ENCODE peak calls at places on chromosome 5, in nine cellular contexts. L, M, R, A, J, C, Y, H and W are unnamed samples.

GRCh38 chr5:568809-569208 is 43.3 kb upstream of the CEP72 start:
- DNase-seq in R (no peak), M (no peak), A (no peak), J (no peak), C (no peak), Y (no peak), H (no peak), L (no peak), W (no peak)

GRCh38 chr5:148827723-148828122 is 1.3 kb downstream of the ADRB2 start:
- DNase-seq in Y (no peak), C (no peak), H (peak), A (no peak), R (no peak), J (no peak), L (no peak), M (no peak), W (no peak)

GRCh38 chr5:56983593-56984361 is 31.9 kb upstream of the MIER3 start:
- DNase-seq in C (no peak), R (peak), M (no peak), H (no peak), L (no peak), Y (no peak), J (no peak), A (peak), W (no peak)

GRCh38 chr5:176890455-176891330 is 8.5 kb downstream of the HK3 start:
- DNase-seq in Y (no peak), J (no peak), A (no peak), H (no peak), R (no peak), M (no peak), C (no peak), L (no peak), W (no peak)

GRCh38 chr5:91641730-91642350 is 258.7 kb upstream of the ARRDC3 start:
- DNase-seq in C (no peak), A (peak), R (peak), Y (peak), M (no peak), J (no peak), L (no peak), H (peak), W (peak)

GRCh38 chr5:50547303-50547702 is 106.2 kb upstream of the EMB start:
- DNase-seq in Y (no peak), L (peak), A (no peak), J (no peak), H (no peak), M (no peak), R (no peak), C (no peak), W (no peak)

GRCh38 chr5:51275428-51275827 is 107.8 kb upstream of the ISL1 start:
- DNase-seq in J (no peak), A (no peak), H (no peak), L (no peak), Y (no peak), R (no peak), M (no peak), C (no peak), W (no peak)

GRCh38 chr5:33379757-33380156 is 61.0 kb upstream of the TARS1 start:
- DNase-seq in L (no peak), H (peak), A (peak), C (no peak), R (peak), Y (peak), M (no peak), J (no peak), W (peak)

GRCh38 chr5:136033848-136034247 is 5.1 kb downstream of the TGFBI start:
- DNase-seq in M (no peak), H (peak), C (no peak), J (no peak), A (peak), Y (peak), L (no peak), R (peak), W (peak)

GRCh38 chr5:1537166-1538154 is 13.7 kb upstream of the LPCAT1 start:
- DNase-seq in H (no peak), L (no peak), M (no peak), J (peak), Y (no peak), R (no peak), A (peak), C (no peak), W (no peak)

GRCh38 chr5:166750376-166750775 is 1541.1 kb upstream of the WWC1 start:
- DNase-seq in R (peak), L (no peak), Y (peak), H (no peak), M (no peak), J (no peak), C (no peak), A (no peak), W (peak)

GRCh38 chr5:90386099-90386710 is 23.4 kb downstream of the CETN3 start:
- DNase-seq in M (no peak), J (no peak), Y (peak), H (peak), L (no peak), R (peak), C (no peak), A (peak), W (peak)

GRCh38 chr5:161400583-161400982 is 145.9 kb downstream of the GABRB2 start:
- DNase-seq in H (no peak), J (no peak), L (no peak), Y (no peak), C (no peak), A (no peak), M (no peak), R (no peak), W (no peak)

GRCh38 chr5:9165567-9165966 is 380.3 kb downstream of the SEMA5A start:
- DNase-seq in C (no peak), A (no peak), Y (no peak), J (no peak), R (no peak), H (no peak), L (no peak), M (no peak), W (no peak)

GRCh38 chr5:7015586-7016256 is 302.5 kb downstream of the TENT4A start:
- DNase-seq in J (no peak), L (no peak), M (peak), R (no peak), H (no peak), Y (no peak), C (no peak), A (no peak), W (no peak)

GRCh38 chr5:9644630-9645029 is 14.5 kb upstream of the TAS2R1 start:
- DNase-seq in A (no peak), Y (no peak), H (peak), R (peak), C (no peak), M (no peak), L (no peak), J (no peak), W (no peak)

GRCh38 chr5:77086611-77087483 is at the start of gene ZBED3:
- DNase-seq in C (peak), H (peak), J (peak), A (peak), Y (peak), L (peak), M (peak), R (peak), W (peak)

GRCh38 chr5:159936686-159937329 is 20.5 kb downstream of the ADRA1B start:
- DNase-seq in M (peak), J (no peak), L (no peak), C (no peak), H (peak), R (no peak), Y (peak), A (no peak), W (peak)

GRCh38 chr5:163347671-163348070 is 89.7 kb upstream of the CCNG1 start:
- DNase-seq in R (peak), H (peak), J (no peak), C (peak), A (peak), Y (peak), M (peak), L (peak), W (peak)

GRCh38 chr5:146515473-146516150 is 378 bp downstream of the GPR151 start:
- DNase-seq in R (no peak), M (no peak), J (no peak), H (peak), L (no peak), Y (no peak), A (no peak), C (no peak), W (no peak)

GRCh38 chr5:10596310-10596703 is 32.4 kb downstream of the ANKRD33B start:
- DNase-seq in A (no peak), Y (no peak), J (no peak), M (no peak), R (no peak), H (no peak), L (no peak), C (no peak), W (no peak)

GRCh38 chr5:4205408-4205807 is 609.8 kb downstream of the IRX1 start:
- DNase-seq in J (no peak), Y (peak), H (no peak), M (no peak), R (peak), A (no peak), C (no peak), L (no peak), W (no peak)

GRCh38 chr5:78779771-78780616 is 131.4 kb upstream of the LHFPL2 start:
- DNase-seq in H (peak), J (peak), M (no peak), Y (peak), L (no peak), C (no peak), R (peak), A (peak), W (peak)

GRCh38 chr5:140598836-140599235 is 34.1 kb downstream of the CD14 start:
- DNase-seq in C (no peak), Y (no peak), R (no peak), J (no peak), H (no peak), A (no peak), L (no peak), M (no peak), W (no peak)

GRCh38 chr5:151696470-151697061 is 9.9 kb upstream of the SPARC start:
- DNase-seq in A (peak), Y (peak), C (peak), M (peak), H (peak), R (peak), L (no peak), J (no peak), W (peak)

GRCh38 chr5:172071244-172071875 is 64.9 kb upstream of the FBXW11 start:
- DNase-seq in Y (no peak), M (no peak), L (no peak), J (no peak), C (no peak), H (no peak), R (no peak), A (no peak), W (no peak)

GRCh38 chr5:131413605-131414559 is 150.0 kb downstream of the CDC42SE2 start:
- DNase-seq in H (peak), A (no peak), L (peak), C (no peak), J (no peak), R (no peak), M (no peak), Y (no peak), W (peak)

GRCh38 chr5:132812949-132813598 is at the start of gene SOWAHA:
- DNase-seq in Y (no peak), H (peak), R (no peak), J (no peak), M (no peak), A (no peak), L (no peak), C (peak), W (no peak)
- H3K4me3 ChIP-seq in Y (peak), H (no peak), R (peak), J (peak), M (peak), A (peak), L (peak), C (peak), W (peak)

GRCh38 chr5:170632985-170633234 is 129.1 kb downstream of the KCNIP1 start:
- DNase-seq in R (no peak), A (no peak), Y (no peak), L (no peak), J (no peak), H (peak), M (no peak), C (peak), W (no peak)

GRCh38 chr5:170630226-170630625 is 126.4 kb downstream of the KCNIP1 start:
- DNase-seq in Y (no peak), H (no peak), M (no peak), J (no peak), L (no peak), A (no peak), R (no peak), C (no peak), W (no peak)

GRCh38 chr5:170630711-170631141 is 126.9 kb downstream of the KCNIP1 start:
- DNase-seq in L (no peak), C (no peak), M (peak), J (no peak), A (no peak), R (no peak), H (no peak), Y (no peak), W (no peak)

GRCh38 chr5:170632266-170632984 is 128.6 kb downstream of the KCNIP1 start:
- DNase-seq in A (no peak), J (no peak), C (no peak), H (peak), Y (no peak), M (peak), L (no peak), R (no peak), W (no peak)

DNA sequence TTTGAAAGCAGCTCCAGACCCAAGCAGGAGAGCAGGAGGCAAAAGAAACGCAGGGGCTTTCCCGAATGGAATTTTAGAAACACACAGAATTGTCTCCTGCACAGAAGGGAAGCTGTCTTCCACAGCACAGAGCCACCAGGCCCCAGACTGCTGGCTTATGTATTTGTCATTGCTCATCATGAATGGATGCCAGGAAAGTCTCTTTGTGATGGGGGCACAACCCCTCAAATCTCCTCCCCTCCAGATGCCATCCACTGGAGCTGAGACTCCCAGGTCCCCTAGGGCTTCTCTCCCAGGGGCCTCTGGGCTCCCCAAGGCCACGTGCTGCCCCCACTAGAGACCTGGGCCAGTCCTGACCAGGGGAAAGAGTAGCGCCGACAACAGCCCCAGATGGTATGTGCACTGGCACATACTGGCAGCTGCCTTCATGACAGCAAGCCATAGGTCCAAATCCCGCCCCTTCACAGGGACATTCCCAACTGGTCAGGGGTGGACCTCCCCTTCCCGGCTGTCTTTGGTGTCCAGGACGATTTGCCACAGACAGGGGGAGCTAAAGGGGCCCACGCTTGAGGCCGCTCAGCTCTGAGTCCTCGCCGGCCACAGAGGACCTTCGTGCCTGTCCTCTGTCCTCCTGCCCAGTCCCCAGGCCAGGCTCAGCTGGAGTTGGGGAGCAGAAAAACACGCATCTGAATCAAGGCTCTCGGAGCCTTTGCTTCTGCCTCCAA is 127.8 kb downstream of the KCNIP1 start:
- DNase-seq in R (peak), A (no peak), H (peak), Y (peak), C (no peak), J (no peak), M (peak), L (no peak), W (no peak)
- TF ChIP-seq CTCF in R (peak), A (peak), H (peak), Y (no peak), C (no peak), J (no peak), M (no peak), L (no peak), W (peak)

DNA sequence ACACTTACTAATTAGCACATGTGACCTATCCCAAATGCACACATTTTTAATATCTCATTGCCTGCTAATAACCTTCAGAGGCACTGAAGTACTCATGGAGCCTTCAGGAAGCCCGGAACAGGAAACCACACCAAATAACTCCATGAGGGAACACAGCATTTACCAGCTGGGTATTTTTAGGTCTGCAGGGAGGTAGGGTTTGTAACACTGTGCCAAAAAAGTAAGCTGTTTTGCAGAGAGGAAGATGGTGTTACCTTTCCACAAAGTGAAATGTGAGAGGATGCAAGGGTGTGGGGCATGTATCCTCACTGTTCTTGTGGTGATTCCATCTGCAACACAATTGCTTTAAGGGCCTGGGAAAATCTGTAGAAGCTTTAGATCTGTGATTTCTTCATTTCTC is 64.4 kb downstream of the NUDT12 start:
- DNase-seq in R (no peak), M (no peak), H (no peak), L (no peak), A (no peak), C (no peak), J (no peak), Y (no peak), W (peak)
- H3K4me3 ChIP-seq in R (no peak), M (no peak), H (no peak), L (no peak), A (no peak), C (no peak), J (no peak), Y (no peak), W (no peak)

DNA sequence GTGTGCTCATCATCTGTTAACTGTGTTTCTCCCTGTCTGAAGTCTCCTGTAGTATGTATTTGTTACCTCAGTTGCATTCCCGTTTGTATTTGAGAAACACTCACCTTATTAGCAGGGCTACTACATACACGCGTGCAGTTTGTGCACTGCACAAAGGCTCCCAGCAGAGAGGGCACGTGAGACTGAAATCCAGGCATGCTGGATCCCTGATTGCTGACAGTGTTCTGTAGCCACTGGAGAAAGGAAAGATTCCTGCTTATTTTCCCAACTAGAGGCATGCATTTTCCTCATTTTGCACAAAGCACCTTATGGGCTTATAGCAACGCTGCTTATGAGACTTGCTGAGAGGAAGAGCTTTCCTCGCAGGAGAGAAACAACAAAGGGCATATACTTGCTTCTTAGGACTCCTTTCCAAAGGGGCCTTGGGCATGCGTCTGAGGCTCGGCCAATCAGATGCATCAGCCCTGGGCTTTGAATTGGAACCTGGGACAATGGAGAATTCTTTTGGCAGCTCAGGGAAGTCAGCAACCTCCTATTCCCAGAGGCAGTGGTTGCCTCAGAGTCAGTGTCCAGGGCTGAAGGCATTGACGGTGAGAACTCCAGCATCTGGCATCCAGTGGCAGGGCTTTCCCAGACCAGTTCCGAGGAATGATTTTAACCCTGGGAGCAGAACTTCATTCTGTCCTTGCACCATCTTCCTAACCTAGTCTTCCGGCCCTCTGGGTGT is 9.9 kb upstream of the MEGF10 start:
- DNase-seq in M (no peak), L (no peak), R (no peak), C (no peak), H (peak), J (no peak), Y (no peak), A (no peak), W (peak)
- TF ChIP-seq CTCF in M (no peak), L (no peak), R (peak), C (no peak), H (no peak), J (no peak), Y (no peak), A (no peak), W (peak)

DNA sequence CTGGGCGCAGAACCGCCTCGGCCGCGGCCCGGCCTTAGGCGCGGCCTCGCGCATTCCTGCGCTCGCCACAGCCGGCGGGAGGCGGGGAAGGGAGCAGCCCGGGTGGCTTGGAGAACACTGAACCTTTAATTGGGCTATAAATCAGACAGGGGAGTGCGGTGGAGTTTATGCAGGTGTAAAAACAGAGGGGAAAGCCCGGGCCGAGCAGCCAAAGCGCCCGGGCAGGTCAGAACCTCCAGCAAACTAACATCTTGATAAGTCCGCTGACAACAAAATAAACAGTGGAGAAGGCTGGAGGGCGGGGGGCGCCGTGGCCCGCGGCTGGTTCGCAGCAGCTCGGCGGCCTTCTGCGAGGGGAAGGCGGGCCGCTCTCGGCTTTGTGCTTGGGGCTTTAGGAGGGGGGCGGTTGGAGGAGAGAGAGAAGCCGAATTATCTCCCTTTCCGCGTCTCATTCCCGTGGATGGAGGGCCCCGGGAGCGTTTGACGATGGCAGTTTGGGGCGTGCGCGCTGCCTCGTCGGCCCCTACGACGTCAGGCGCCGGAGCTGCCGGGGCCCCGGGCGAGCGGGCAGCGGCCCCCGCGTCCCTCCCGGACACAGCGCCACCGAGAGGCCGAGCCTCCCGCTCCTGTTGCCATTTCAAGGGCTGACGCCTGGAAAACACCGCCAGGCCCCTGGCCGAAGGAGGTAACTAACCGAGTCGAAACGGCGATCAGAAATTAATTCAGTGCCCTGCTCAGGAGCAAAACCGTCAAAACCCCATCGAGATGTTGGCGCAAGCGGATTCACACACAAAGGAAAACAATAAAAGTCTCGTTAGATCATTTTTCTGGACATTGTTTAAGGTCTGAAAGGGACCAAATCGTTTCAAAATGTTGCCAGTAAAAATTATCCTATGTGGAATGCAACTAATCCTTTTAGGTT is 11.2 kb downstream of the FOXD1 start:
- DNase-seq in C (peak), A (peak), L (no peak), H (peak), J (no peak), Y (no peak), R (no peak), M (no peak), W (peak)
- H3K4me3 ChIP-seq in C (peak), A (peak), L (no peak), H (peak), J (peak), Y (no peak), R (peak), M (peak), W (peak)